ENCODE peak calls at places on chromosomes 11 and 22, in seven cellular contexts. One of them, this sample, is unnamed.

GRCh38 chr11:119192111-119192510 is 6.8 kb downstream of the NHERF4 start:
- DNase-seq in mammary epithelial cell: no peak
- DNase-seq in fibroblast of lung: no peak
- DNase-seq in neural progenitor cell: no peak
- DNase-seq in GM23338: no peak
- DNase-seq in neuronal stem cell: no peak
- DNase-seq in A549: no peak
- DNase-seq in this sample: no peak

GRCh38 chr11:84558085-84558905 is 1068.8 kb downstream of the DLG2 start:
- DNase-seq in mammary epithelial cell: peak
- DNase-seq in neural progenitor cell: peak
- DNase-seq in fibroblast of lung: peak
- DNase-seq in A549: peak
- DNase-seq in neuronal stem cell: peak
- DNase-seq in GM23338: peak
- DNase-seq in this sample: peak

GRCh38 chr11:123188508-123189165 is 6.4 kb downstream of the CLMP start:
- DNase-seq in neuronal stem cell: no peak
- DNase-seq in A549: no peak
- DNase-seq in mammary epithelial cell: peak
- DNase-seq in GM23338: no peak
- DNase-seq in neural progenitor cell: peak
- DNase-seq in fibroblast of lung: peak
- DNase-seq in this sample: peak

GRCh38 chr11:76579047-76579751 is 91.3 kb downstream of the LRRC32 start:
- DNase-seq in neuronal stem cell: no peak
- DNase-seq in A549: no peak
- DNase-seq in mammary epithelial cell: no peak
- DNase-seq in neural progenitor cell: peak
- DNase-seq in fibroblast of lung: peak
- DNase-seq in GM23338: peak
- DNase-seq in this sample: no peak

GRCh38 chr11:70865356-70865755 is 387.0 kb downstream of the SHANK2 start:
- DNase-seq in fibroblast of lung: no peak
- DNase-seq in neuronal stem cell: no peak
- DNase-seq in GM23338: no peak
- DNase-seq in mammary epithelial cell: no peak
- DNase-seq in A549: no peak
- DNase-seq in neural progenitor cell: no peak
- DNase-seq in this sample: no peak

GRCh38 chr22:35727436-35727835 is 9.8 kb downstream of the APOL5 start:
- DNase-seq in GM23338: no peak
- DNase-seq in fibroblast of lung: peak
- DNase-seq in neural progenitor cell: no peak
- DNase-seq in mammary epithelial cell: no peak
- DNase-seq in neuronal stem cell: no peak
- DNase-seq in A549: no peak
- DNase-seq in this sample: no peak

GRCh38 chr22:26894766-26895485 is 237.5 kb downstream of the MIAT start:
- DNase-seq in mammary epithelial cell: peak
- DNase-seq in neuronal stem cell: no peak
- DNase-seq in fibroblast of lung: peak
- DNase-seq in GM23338: no peak
- DNase-seq in A549: peak
- DNase-seq in neural progenitor cell: no peak
- DNase-seq in this sample: peak

GRCh38 chr11:123683616-123684170 is 29.3 kb upstream of the SCN3B start:
- DNase-seq in mammary epithelial cell: no peak
- DNase-seq in fibroblast of lung: no peak
- DNase-seq in GM23338: no peak
- DNase-seq in neural progenitor cell: no peak
- DNase-seq in A549: no peak
- DNase-seq in neuronal stem cell: no peak
- DNase-seq in this sample: no peak

GRCh38 chr22:36136988-36137387 is 23.6 kb downstream of the APOL3 start:
- DNase-seq in neuronal stem cell: no peak
- DNase-seq in neural progenitor cell: no peak
- DNase-seq in GM23338: no peak
- DNase-seq in A549: no peak
- DNase-seq in mammary epithelial cell: no peak
- DNase-seq in fibroblast of lung: peak
- DNase-seq in this sample: no peak

GRCh38 chr11:2167141-2168045 is 4.2 kb downstream of the TH start:
- DNase-seq in neuronal stem cell: no peak
- DNase-seq in neural progenitor cell: no peak
- DNase-seq in mammary epithelial cell: no peak
- DNase-seq in A549: no peak
- DNase-seq in GM23338: no peak
- DNase-seq in fibroblast of lung: no peak
- DNase-seq in this sample: no peak

GRCh38 chr11:114501901-114502300 is 57.8 kb downstream of the NXPE1 start:
- DNase-seq in A549: no peak
- DNase-seq in GM23338: no peak
- DNase-seq in neural progenitor cell: no peak
- DNase-seq in fibroblast of lung: no peak
- DNase-seq in neuronal stem cell: no peak
- DNase-seq in mammary epithelial cell: peak
- DNase-seq in this sample: peak

GRCh38 chr22:46196268-46196667 is 45.9 kb downstream of the PPARA start:
- DNase-seq in GM23338: no peak
- DNase-seq in A549: no peak
- DNase-seq in mammary epithelial cell: no peak
- DNase-seq in fibroblast of lung: no peak
- DNase-seq in neural progenitor cell: no peak
- DNase-seq in neuronal stem cell: no peak
- DNase-seq in this sample: no peak

GRCh38 chr11:65491614-65492386 is 7.0 kb upstream of the MALAT1 start:
- DNase-seq in mammary epithelial cell: peak
- DNase-seq in A549: peak
- DNase-seq in neuronal stem cell: no peak
- DNase-seq in neural progenitor cell: peak
- DNase-seq in GM23338: peak
- DNase-seq in fibroblast of lung: peak
- DNase-seq in this sample: peak

GRCh38 chr11:113957016-113957415 is 17.9 kb upstream of the HTR3A start:
- DNase-seq in neuronal stem cell: no peak
- DNase-seq in GM23338: no peak
- DNase-seq in A549: no peak
- DNase-seq in neural progenitor cell: peak
- DNase-seq in fibroblast of lung: no peak
- DNase-seq in mammary epithelial cell: no peak
- DNase-seq in this sample: no peak

GRCh38 chr11:113351061-113351460 is 36.5 kb upstream of the ANKK1 start:
- DNase-seq in neural progenitor cell: no peak
- DNase-seq in neuronal stem cell: no peak
- DNase-seq in fibroblast of lung: no peak
- DNase-seq in A549: no peak
- DNase-seq in GM23338: no peak
- DNase-seq in mammary epithelial cell: no peak
- DNase-seq in this sample: no peak

GRCh38 chr11:8610532-8611116 is 16.6 kb upstream of the STK33 start:
- DNase-seq in mammary epithelial cell: no peak
- DNase-seq in A549: no peak
- DNase-seq in neuronal stem cell: no peak
- DNase-seq in neural progenitor cell: no peak
- DNase-seq in fibroblast of lung: peak
- DNase-seq in GM23338: peak
- DNase-seq in this sample: no peak

GRCh38 chr11:75389276-75389605 is 10.1 kb upstream of the RPS3 start:
- DNase-seq in A549: no peak
- DNase-seq in neuronal stem cell: no peak
- DNase-seq in neural progenitor cell: no peak
- DNase-seq in GM23338: no peak
- DNase-seq in fibroblast of lung: peak
- DNase-seq in mammary epithelial cell: no peak
- DNase-seq in this sample: no peak

GRCh38 chr11:68012843-68013610 is 2.9 kb downstream of the ALDH3B1 start:
- DNase-seq in neural progenitor cell: no peak
- DNase-seq in A549: peak
- DNase-seq in fibroblast of lung: peak
- DNase-seq in GM23338: no peak
- DNase-seq in neuronal stem cell: no peak
- DNase-seq in mammary epithelial cell: peak
- DNase-seq in this sample: peak

GRCh38 chr11:47445840-47446239 is 3.1 kb downstream of the RAPSN start:
- DNase-seq in fibroblast of lung: no peak
- DNase-seq in A549: no peak
- DNase-seq in mammary epithelial cell: no peak
- DNase-seq in neural progenitor cell: no peak
- DNase-seq in GM23338: no peak
- DNase-seq in neuronal stem cell: no peak
- DNase-seq in this sample: no peak

DNA sequence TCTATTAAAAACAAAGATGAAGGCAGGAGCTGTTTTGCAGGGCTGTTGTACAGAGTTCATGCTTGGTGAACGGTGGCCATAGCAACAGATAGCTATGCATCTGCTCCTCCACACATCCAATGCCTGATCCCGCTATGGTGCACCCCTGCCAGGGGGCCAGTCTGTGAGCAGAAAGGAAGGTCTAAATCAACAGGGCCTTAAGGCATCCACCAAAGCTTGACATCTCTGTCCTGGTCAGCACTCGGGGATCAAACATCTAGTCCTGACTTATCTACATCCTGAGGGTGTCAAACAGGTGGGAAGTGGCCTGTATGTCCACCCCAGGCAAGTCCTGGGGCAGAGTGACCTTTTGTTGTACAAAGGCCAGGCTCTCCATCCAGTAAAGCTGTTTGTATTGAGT is 36.3 kb downstream of the DKK3 start:
- DNase-seq in mammary epithelial cell: no peak
- DNase-seq in neural progenitor cell: no peak
- DNase-seq in GM23338: no peak
- DNase-seq in neuronal stem cell: no peak
- DNase-seq in A549: no peak
- DNase-seq in fibroblast of lung: no peak
- DNase-seq in this sample: no peak
- H3K27ac ChIP-seq in mammary epithelial cell: no peak
- H3K27ac ChIP-seq in neural progenitor cell: no peak
- H3K27ac ChIP-seq in GM23338: no peak
- H3K27ac ChIP-seq in neuronal stem cell: no peak
- H3K27ac ChIP-seq in A549: no peak
- H3K27ac ChIP-seq in fibroblast of lung: no peak
- H3K27ac ChIP-seq in this sample: no peak

GRCh38 chr22:44130076-44130711 is 50.5 kb upstream of the PARVG start:
- DNase-seq in fibroblast of lung: no peak
- DNase-seq in mammary epithelial cell: no peak
- DNase-seq in neural progenitor cell: no peak
- DNase-seq in A549: no peak
- DNase-seq in neuronal stem cell: no peak
- DNase-seq in GM23338: no peak
- DNase-seq in this sample: no peak

GRCh38 chr22:44129614-44129976 is 51.1 kb upstream of the PARVG start:
- DNase-seq in neuronal stem cell: no peak
- DNase-seq in GM23338: no peak
- DNase-seq in mammary epithelial cell: peak
- DNase-seq in neural progenitor cell: no peak
- DNase-seq in fibroblast of lung: peak
- DNase-seq in A549: no peak
- DNase-seq in this sample: peak

GRCh38 chr22:44127353-44127752 is 53.4 kb upstream of the PARVG start:
- DNase-seq in mammary epithelial cell: no peak
- DNase-seq in GM23338: no peak
- DNase-seq in A549: no peak
- DNase-seq in neuronal stem cell: no peak
- DNase-seq in neural progenitor cell: no peak
- DNase-seq in fibroblast of lung: no peak
- DNase-seq in this sample: no peak

GRCh38 chr22:44126807-44127206 is 53.9 kb upstream of the PARVG start:
- DNase-seq in A549: peak
- DNase-seq in neural progenitor cell: no peak
- DNase-seq in mammary epithelial cell: no peak
- DNase-seq in fibroblast of lung: no peak
- DNase-seq in GM23338: no peak
- DNase-seq in neuronal stem cell: no peak
- DNase-seq in this sample: no peak

GRCh38 chr22:44128961-44129613 is 51.6 kb upstream of the PARVG start:
- DNase-seq in GM23338: no peak
- DNase-seq in A549: no peak
- DNase-seq in mammary epithelial cell: no peak
- DNase-seq in neuronal stem cell: no peak
- DNase-seq in fibroblast of lung: no peak
- DNase-seq in neural progenitor cell: no peak
- DNase-seq in this sample: no peak
- H3K4me2 ChIP-seq in GM23338: no peak
- H3K4me2 ChIP-seq in A549: no peak
- H3K4me2 ChIP-seq in mammary epithelial cell: no peak
- H3K4me2 ChIP-seq in neuronal stem cell: no peak
- H3K4me2 ChIP-seq in fibroblast of lung: no peak
- H3K4me2 ChIP-seq in neural progenitor cell: no peak
- H3K4me2 ChIP-seq in this sample: no peak

GRCh38 chr22:24191381-24191841 is 10.1 kb downstream of the SUSD2 start:
- DNase-seq in neural progenitor cell: no peak
- DNase-seq in fibroblast of lung: no peak
- DNase-seq in mammary epithelial cell: no peak
- DNase-seq in GM23338: no peak
- DNase-seq in A549: no peak
- DNase-seq in neuronal stem cell: no peak
- DNase-seq in this sample: no peak

GRCh38 chr22:24190566-24191208 is 9.4 kb downstream of the SUSD2 start:
- DNase-seq in mammary epithelial cell: no peak
- DNase-seq in neural progenitor cell: no peak
- DNase-seq in GM23338: no peak
- DNase-seq in neuronal stem cell: no peak
- DNase-seq in A549: no peak
- DNase-seq in fibroblast of lung: no peak
- DNase-seq in this sample: no peak

GRCh38 chr22:24188705-24189248 is 7.5 kb downstream of the SUSD2 start:
- DNase-seq in GM23338: no peak
- DNase-seq in mammary epithelial cell: peak
- DNase-seq in A549: no peak
- DNase-seq in neural progenitor cell: no peak
- DNase-seq in fibroblast of lung: no peak
- DNase-seq in neuronal stem cell: no peak
- DNase-seq in this sample: no peak

GRCh38 chr22:24189249-24190158 is 8.2 kb downstream of the SUSD2 start:
- DNase-seq in mammary epithelial cell: peak
- DNase-seq in neural progenitor cell: peak
- DNase-seq in neuronal stem cell: peak
- DNase-seq in fibroblast of lung: peak
- DNase-seq in GM23338: peak
- DNase-seq in A549: peak
- DNase-seq in this sample: no peak

DNA sequence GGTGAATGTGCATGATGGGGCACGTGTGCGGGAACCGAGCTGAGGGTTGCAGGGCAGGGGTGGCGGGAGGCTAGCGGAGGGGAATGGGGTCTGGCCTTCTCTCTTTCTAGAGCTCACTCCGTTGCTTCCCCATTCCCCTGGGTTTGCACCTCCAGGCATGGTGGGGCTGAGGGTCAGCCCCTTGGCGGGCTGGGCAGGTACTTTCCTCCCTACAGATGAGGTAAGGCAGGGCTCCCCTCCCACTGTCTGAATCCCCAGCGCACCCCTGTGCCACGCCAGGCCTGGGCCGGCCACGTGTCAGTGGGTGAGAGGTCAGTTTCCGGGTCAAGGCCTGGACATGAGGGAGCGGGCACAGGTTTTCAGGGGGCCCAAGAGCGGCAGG is 8.9 kb downstream of the SUSD2 start:
- DNase-seq in GM23338: no peak
- DNase-seq in neuronal stem cell: no peak
- DNase-seq in mammary epithelial cell: no peak
- DNase-seq in A549: no peak
- DNase-seq in neural progenitor cell: no peak
- DNase-seq in fibroblast of lung: no peak
- DNase-seq in this sample: no peak
- H3K27ac ChIP-seq in GM23338: no peak
- H3K27ac ChIP-seq in neuronal stem cell: no peak
- H3K27ac ChIP-seq in mammary epithelial cell: no peak
- H3K27ac ChIP-seq in A549: peak
- H3K27ac ChIP-seq in neural progenitor cell: no peak
- H3K27ac ChIP-seq in fibroblast of lung: no peak
- H3K27ac ChIP-seq in this sample: no peak

GRCh38 chr11:74139151-74139918 is 31.5 kb downstream of the C2CD3 start:
- DNase-seq in neuronal stem cell: no peak
- DNase-seq in GM23338: peak
- DNase-seq in mammary epithelial cell: no peak
- DNase-seq in neural progenitor cell: no peak
- DNase-seq in fibroblast of lung: no peak
- DNase-seq in A549: peak
- DNase-seq in this sample: no peak
- H3K4me2 ChIP-seq in neuronal stem cell: no peak
- H3K4me2 ChIP-seq in GM23338: no peak
- H3K4me2 ChIP-seq in mammary epithelial cell: peak
- H3K4me2 ChIP-seq in neural progenitor cell: no peak
- H3K4me2 ChIP-seq in fibroblast of lung: no peak
- H3K4me2 ChIP-seq in A549: peak
- H3K4me2 ChIP-seq in this sample: peak